ENCODE peak calls at places on chromosomes 6 and 20, in ten cellular contexts. W is WTC11, Q is fibroblast of lung, K is fibroblast of mammary gland, H is WERI-Rb-1, Z is AG09309, S is type B pancreatic cell, J is GM20000, C is RWPE1, G is HFFc6. P is an unnamed sample.

GRCh38 chr6:72500669-72501068 is 121.2 kb upstream of the KCNQ5 start:
- DNase-seq in Z (no peak), G (no peak), H (no peak), C (no peak), S (no peak), K (no peak), J (no peak), Q (no peak), W (no peak), P (no peak)

GRCh38 chr6:7242835-7243187 is 70.2 kb downstream of the SSR1 start:
- DNase-seq in Z (no peak), J (no peak), G (no peak), S (no peak), Q (no peak), C (no peak), W (no peak), K (no peak), H (no peak), P (no peak)

GRCh38 chr20:50491926-50492634 is 18.1 kb upstream of the PTPN1 start:
- DNase-seq in G (no peak), Q (peak), K (peak), S (no peak), H (no peak), W (no peak), Z (no peak), J (no peak), C (peak), P (peak)

GRCh38 chr6:166584813-166585429 is 1.6 kb downstream of the RAMACL start:
- DNase-seq in G (peak), H (no peak), S (no peak), C (no peak), Z (no peak), J (no peak), W (no peak), Q (no peak), K (no peak), P (no peak)

GRCh38 chr20:33653218-33653899 is 8.8 kb upstream of the C20orf144 start:
- DNase-seq in S (peak), C (peak), K (peak), Z (no peak), W (peak), H (peak), Q (peak), G (peak), J (peak), P (peak)

GRCh38 chr20:45300961-45301360 is 5.7 kb upstream of the RBPJL start:
- DNase-seq in W (peak), G (peak), J (peak), H (peak), Q (peak), K (peak), C (peak), S (no peak), Z (no peak), P (peak)

GRCh38 chr20:44637490-44638372 is 13.8 kb downstream of the ADA start:
- DNase-seq in Z (no peak), G (no peak), W (no peak), C (no peak), K (no peak), J (no peak), H (no peak), S (no peak), Q (no peak), P (no peak)

GRCh38 chr20:45008521-45009049 is 42.3 kb downstream of the STK4 start:
- DNase-seq in K (peak), W (no peak), G (peak), J (no peak), Q (peak), S (no peak), Z (no peak), H (no peak), C (no peak), P (no peak)

GRCh38 chr6:163543311-163543710 is 128.8 kb downstream of the QKI start:
- DNase-seq in Z (no peak), K (no peak), W (no peak), J (no peak), H (no peak), Q (no peak), G (no peak), C (no peak), S (no peak), P (no peak)

GRCh38 chr6:3913077-3913957 is 64.1 kb downstream of the FAM50B start:
- DNase-seq in K (peak), G (peak), C (peak), W (no peak), J (no peak), S (no peak), Q (peak), H (no peak), Z (peak), P (peak)

GRCh38 chr6:161890959-161891358 is 617.1 kb upstream of the AGPAT4 start:
- DNase-seq in J (no peak), K (no peak), W (no peak), Q (no peak), S (no peak), Z (no peak), C (no peak), H (no peak), G (no peak), P (no peak)

GRCh38 chr20:41089555-41089954 is 47.8 kb upstream of the PLCG1 start:
- DNase-seq in C (no peak), H (no peak), J (no peak), S (no peak), G (no peak), Q (no peak), W (no peak), K (no peak), Z (no peak), P (no peak)
- TF ChIP-seq CTCF in C (no peak), H (no peak), J (no peak), S (peak), G (peak), Q (no peak), W (no peak), K (no peak), Z (no peak), P (no peak)

DNA sequence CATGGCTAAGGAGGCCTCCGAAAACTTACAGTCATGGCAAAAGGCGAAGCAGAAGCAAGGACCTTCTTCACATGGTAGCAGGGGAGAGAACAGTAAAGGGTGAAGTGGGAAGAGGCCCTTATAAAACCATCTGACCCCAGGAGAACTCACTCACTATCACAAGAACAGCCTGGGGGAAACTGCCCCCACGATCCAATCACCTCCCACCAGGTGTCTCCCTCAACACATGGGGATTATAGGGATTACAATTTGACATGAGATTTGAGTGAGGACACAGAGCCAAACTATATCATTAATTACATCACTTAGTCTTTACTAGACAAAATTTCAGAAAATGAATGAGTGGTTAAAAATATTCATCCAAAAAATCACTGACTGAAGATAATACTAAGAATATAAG is 453.6 kb downstream of the COL12A1 start:
- DNase-seq in C (no peak), Q (no peak), S (no peak), Z (no peak), G (no peak), K (no peak), W (no peak), J (no peak), H (no peak), P (no peak)
- TF ChIP-seq CTCF in C (no peak), Q (no peak), S (no peak), Z (no peak), G (no peak), K (peak), W (no peak), J (no peak), H (no peak), P (no peak)

GRCh38 chr6:43339168-43339567 is 30.3 kb downstream of the ZNF318 start:
- DNase-seq in J (peak), G (no peak), S (no peak), H (no peak), Z (no peak), K (no peak), W (no peak), Q (no peak), C (no peak), P (no peak)
- TF ChIP-seq CTCF in J (no peak), G (no peak), S (no peak), H (no peak), Z (no peak), K (no peak), W (no peak), Q (no peak), C (no peak), P (no peak)

GRCh38 chr6:95081949-95082348 is 495.4 kb upstream of the MANEA start:
- DNase-seq in J (no peak), G (no peak), S (no peak), Z (no peak), C (no peak), Q (no peak), W (no peak), H (no peak), K (no peak), P (no peak)

GRCh38 chr6:95083506-95083905 is 493.8 kb upstream of the MANEA start:
- DNase-seq in G (no peak), Z (no peak), C (no peak), K (no peak), W (no peak), Q (no peak), S (no peak), J (no peak), H (no peak), P (no peak)

GRCh38 chr6:95081231-95081630 is 496.1 kb upstream of the MANEA start:
- DNase-seq in S (no peak), Q (no peak), J (no peak), W (no peak), Z (no peak), H (no peak), G (no peak), K (no peak), C (no peak), P (no peak)

DNA sequence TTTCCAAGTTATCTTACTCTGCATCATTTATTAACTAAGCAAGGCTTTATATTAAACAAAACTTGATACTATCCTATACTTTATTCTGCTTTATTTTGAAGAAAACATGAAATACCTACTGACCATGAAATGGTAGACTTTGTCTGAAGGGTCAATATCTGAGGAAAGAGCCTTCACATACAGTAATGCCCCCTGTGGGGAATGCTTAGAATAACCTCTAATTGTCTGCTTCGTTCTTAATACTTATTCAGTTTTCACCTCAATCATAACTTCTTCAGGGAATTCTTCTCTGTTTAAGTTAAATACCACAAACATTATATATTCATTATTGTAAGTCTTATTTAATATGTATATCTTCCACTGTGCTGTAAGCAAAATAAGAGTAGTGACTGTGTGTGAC is 498.9 kb upstream of the MANEA start:
- DNase-seq in H (no peak), S (no peak), J (no peak), C (no peak), Z (no peak), K (no peak), G (no peak), W (no peak), Q (no peak), P (no peak)
- TF ChIP-seq CTCF in H (no peak), S (peak), J (no peak), C (no peak), Z (no peak), K (no peak), G (no peak), W (no peak), Q (no peak), P (no peak)

DNA sequence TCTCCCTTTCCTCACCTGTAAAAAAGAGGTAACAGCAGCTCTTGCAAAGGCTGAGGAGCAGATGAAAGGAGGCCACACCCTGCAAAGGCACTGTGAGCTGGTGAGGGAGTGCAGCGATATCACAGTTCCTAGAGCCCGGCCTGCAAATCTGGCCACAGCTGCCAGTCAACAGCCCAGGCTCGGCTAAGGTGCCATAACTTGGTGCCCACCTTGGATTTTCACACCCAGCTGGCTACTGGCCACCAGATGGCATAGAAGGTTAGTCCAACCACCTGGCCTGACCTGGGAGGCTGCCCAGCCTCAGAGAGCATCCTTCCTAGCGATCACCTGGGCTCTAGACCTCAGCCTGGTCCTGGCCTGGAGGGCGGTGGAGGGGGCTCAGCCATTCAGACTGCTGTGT is 46.8 kb downstream of the KCNB1 start:
- DNase-seq in W (no peak), G (no peak), Z (no peak), H (peak), C (no peak), K (no peak), Q (no peak), J (no peak), S (no peak), P (peak)
- TF ChIP-seq CTCF in W (no peak), G (no peak), Z (no peak), H (peak), C (no peak), K (no peak), Q (no peak), J (no peak), S (no peak), P (no peak)

GRCh38 chr6:43075791-43076092 is 372 bp upstream of the PTK7 start:
- DNase-seq in W (no peak), Q (no peak), H (no peak), K (no peak), J (no peak), S (no peak), Z (no peak), C (no peak), G (no peak), P (no peak)

GRCh38 chr6:43074847-43075741 is 1.0 kb upstream of the PTK7 start:
- DNase-seq in S (no peak), J (no peak), C (no peak), Z (peak), G (no peak), Q (peak), W (no peak), K (peak), H (no peak), P (no peak)

DNA sequence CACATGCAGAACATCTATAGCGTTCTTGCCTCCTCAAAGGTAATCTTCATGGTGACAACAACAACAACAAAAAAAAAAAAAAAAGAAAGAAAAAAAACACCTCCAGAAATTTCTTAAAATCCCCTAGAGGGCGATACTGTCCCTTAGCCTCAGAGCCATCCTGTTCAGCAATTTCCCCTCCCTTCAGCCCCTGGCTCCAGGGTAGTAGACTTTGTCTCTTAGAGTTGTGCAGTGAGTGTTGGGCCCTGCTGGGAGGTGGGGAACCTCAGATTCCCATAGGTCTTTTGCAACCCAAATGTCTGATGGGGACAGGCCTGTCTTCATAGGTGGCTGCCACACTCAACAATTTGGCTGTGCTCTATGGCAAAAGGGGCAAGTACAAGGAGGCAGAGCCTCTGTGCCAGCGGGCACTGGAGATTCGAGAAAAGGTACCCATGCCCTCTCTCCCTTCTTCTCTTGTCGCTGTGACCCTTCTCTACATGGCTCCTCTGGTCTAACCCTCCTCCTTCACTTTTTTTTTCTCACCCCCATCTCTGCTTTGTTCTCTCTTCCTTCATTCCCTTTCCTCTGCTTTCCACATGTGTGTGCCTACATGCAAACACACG is 6.0 kb upstream of the PTK7 start:
- DNase-seq in Z (peak), H (peak), W (no peak), G (no peak), C (peak), J (peak), S (no peak), K (peak), Q (peak), P (peak)
- TF ChIP-seq CTCF in Z (peak), H (peak), W (no peak), G (peak), C (peak), J (no peak), S (peak), K (peak), Q (peak), P (peak)

GRCh38 chr20:13831476-13831875 is 46.6 kb downstream of the NDUFAF5 start:
- DNase-seq in Q (no peak), K (no peak), J (no peak), G (no peak), W (no peak), Z (no peak), H (no peak), C (no peak), S (no peak), P (no peak)
- TF ChIP-seq CTCF in Q (no peak), K (no peak), J (no peak), G (no peak), W (no peak), Z (no peak), H (no peak), C (no peak), S (no peak), P (no peak)

GRCh38 chr20:31788578-31788977 is 30.6 kb upstream of the MYLK2 start:
- DNase-seq in K (peak), H (no peak), W (peak), C (no peak), Z (no peak), Q (no peak), S (no peak), J (no peak), G (peak), P (peak)
- TF ChIP-seq CTCF in K (peak), H (peak), W (no peak), C (no peak), Z (peak), Q (no peak), S (no peak), J (no peak), G (peak), P (no peak)

GRCh38 chr6:116997496-116997895 is 120.5 kb downstream of the RFX6 start:
- DNase-seq in K (no peak), H (no peak), G (no peak), Z (no peak), Q (no peak), J (no peak), W (no peak), S (no peak), C (no peak), P (no peak)

GRCh38 chr6:116992546-116992945 is 115.5 kb downstream of the RFX6 start:
- DNase-seq in Z (no peak), Q (no peak), H (no peak), C (no peak), G (no peak), S (no peak), J (no peak), K (no peak), W (no peak), P (no peak)

DNA sequence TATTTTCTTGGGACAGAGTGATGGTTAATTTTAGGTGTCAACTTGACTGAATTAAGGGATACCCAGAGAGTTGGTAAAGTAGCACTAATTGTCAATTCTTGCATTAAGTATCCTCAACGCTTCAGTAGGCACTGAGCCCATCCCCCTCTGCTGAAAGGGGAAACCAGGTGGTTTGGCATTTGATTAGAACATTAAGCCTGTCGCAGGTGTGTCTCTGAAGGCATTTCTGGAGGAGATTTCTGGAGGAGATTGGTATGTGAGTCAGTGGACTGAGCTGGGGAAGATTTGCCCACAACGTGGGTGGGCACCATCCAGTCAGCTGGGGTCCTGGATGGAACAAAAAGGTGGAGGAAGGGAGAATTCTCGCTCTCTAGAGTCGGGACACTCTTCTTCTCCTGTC is 119.8 kb downstream of the RFX6 start:
- DNase-seq in G (no peak), Q (no peak), C (no peak), J (no peak), K (no peak), Z (no peak), S (no peak), W (peak), H (no peak), P (no peak)
- TF ChIP-seq CTCF in G (no peak), Q (no peak), C (no peak), J (no peak), K (no peak), Z (no peak), S (no peak), W (no peak), H (no peak), P (no peak)